ENCODE peak calls at places on chromosomes 1 and 21, in six cellular contexts. One of them, this sample, is unnamed.

GRCh38 chr1:36351222-36351977 is 28.0 kb upstream of the EVA1B start:
- DNase-seq in endothelial cell: no peak
- DNase-seq in lower leg skin: no peak
- DNase-seq in suprapubic skin: no peak
- DNase-seq in colonic mucosa: no peak
- DNase-seq in brain microvascular endothelial cell: peak; percentile 81
- DNase-seq in this sample: no peak

GRCh38 chr1:193519922-193520321 is 333.5 kb upstream of the B3GALT2 start:
- DNase-seq in endothelial cell: no peak
- DNase-seq in lower leg skin: no peak
- DNase-seq in suprapubic skin: no peak
- DNase-seq in colonic mucosa: no peak
- DNase-seq in brain microvascular endothelial cell: no peak
- DNase-seq in this sample: no peak

GRCh38 chr1:37274896-37275631 is 199.3 kb upstream of the ZC3H12A start:
- DNase-seq in endothelial cell: no peak
- DNase-seq in lower leg skin: no peak
- DNase-seq in suprapubic skin: no peak
- DNase-seq in colonic mucosa: no peak
- DNase-seq in brain microvascular endothelial cell: no peak
- DNase-seq in this sample: no peak

GRCh38 chr1:47804127-47804526 is 193.1 kb downstream of the TRABD2B start:
- DNase-seq in endothelial cell: no peak
- DNase-seq in lower leg skin: no peak
- DNase-seq in suprapubic skin: no peak
- DNase-seq in colonic mucosa: no peak
- DNase-seq in brain microvascular endothelial cell: no peak
- DNase-seq in this sample: no peak

GRCh38 chr1:27872059-27872801 is at the start of gene THEMIS2:
- DNase-seq in endothelial cell: peak; percentile 76
- DNase-seq in lower leg skin: no peak
- DNase-seq in suprapubic skin: no peak
- DNase-seq in colonic mucosa: peak; percentile 75
- DNase-seq in brain microvascular endothelial cell: peak; percentile 16
- DNase-seq in this sample: no peak

GRCh38 chr21:39082656-39083376 is 100.4 kb downstream of the PSMG1 start:
- DNase-seq in endothelial cell: no peak
- DNase-seq in lower leg skin: no peak
- DNase-seq in suprapubic skin: no peak
- DNase-seq in colonic mucosa: peak; percentile 53
- DNase-seq in brain microvascular endothelial cell: no peak
- DNase-seq in this sample: no peak

GRCh38 chr1:12196641-12197482 is 30.1 kb downstream of the TNFRSF1B start:
- DNase-seq in endothelial cell: no peak
- DNase-seq in lower leg skin: no peak
- DNase-seq in suprapubic skin: no peak
- DNase-seq in colonic mucosa: no peak
- DNase-seq in brain microvascular endothelial cell: no peak
- DNase-seq in this sample: no peak

GRCh38 chr1:109959974-109960744 is 24.4 kb upstream of the AHCYL1 start:
- DNase-seq in endothelial cell: no peak
- DNase-seq in lower leg skin: no peak
- DNase-seq in suprapubic skin: no peak
- DNase-seq in colonic mucosa: peak; percentile 23
- DNase-seq in brain microvascular endothelial cell: peak; percentile 71
- DNase-seq in this sample: no peak

GRCh38 chr1:96030312-96030711 is 691.3 kb upstream of the PTBP2 start:
- DNase-seq in endothelial cell: no peak
- DNase-seq in lower leg skin: no peak
- DNase-seq in suprapubic skin: no peak
- DNase-seq in colonic mucosa: no peak
- DNase-seq in brain microvascular endothelial cell: no peak
- DNase-seq in this sample: no peak

GRCh38 chr1:115840615-115841460 is at the start of gene NHLH2:
- DNase-seq in endothelial cell: no peak
- DNase-seq in lower leg skin: no peak
- DNase-seq in suprapubic skin: no peak
- DNase-seq in colonic mucosa: no peak
- DNase-seq in brain microvascular endothelial cell: no peak
- DNase-seq in this sample: no peak

GRCh38 chr1:16077430-16078245 is 4.2 kb upstream of the FAM131C start:
- DNase-seq in endothelial cell: no peak
- DNase-seq in lower leg skin: no peak
- DNase-seq in suprapubic skin: no peak
- DNase-seq in colonic mucosa: no peak
- DNase-seq in brain microvascular endothelial cell: no peak
- DNase-seq in this sample: no peak

GRCh38 chr1:8397511-8397910 is 79.6 kb downstream of the SLC45A1 start:
- DNase-seq in endothelial cell: no peak
- DNase-seq in lower leg skin: no peak
- DNase-seq in suprapubic skin: no peak
- DNase-seq in colonic mucosa: no peak
- DNase-seq in brain microvascular endothelial cell: peak; percentile 25
- DNase-seq in this sample: no peak

GRCh38 chr1:38424677-38425076 is 378.1 kb upstream of the POU3F1 start:
- DNase-seq in endothelial cell: no peak
- DNase-seq in lower leg skin: no peak
- DNase-seq in suprapubic skin: no peak
- DNase-seq in colonic mucosa: no peak
- DNase-seq in brain microvascular endothelial cell: no peak
- DNase-seq in this sample: no peak

GRCh38 chr21:29145837-29146453 is 15.5 kb downstream of the MAP3K7CL start:
- DNase-seq in endothelial cell: no peak
- DNase-seq in lower leg skin: peak; percentile 45
- DNase-seq in suprapubic skin: no peak
- DNase-seq in colonic mucosa: no peak
- DNase-seq in brain microvascular endothelial cell: no peak
- DNase-seq in this sample: no peak

GRCh38 chr1:103416681-103417318 is 108.7 kb upstream of the RNPC3 start:
- DNase-seq in endothelial cell: no peak
- DNase-seq in lower leg skin: no peak
- DNase-seq in suprapubic skin: no peak
- DNase-seq in colonic mucosa: no peak
- DNase-seq in brain microvascular endothelial cell: no peak
- DNase-seq in this sample: no peak

GRCh38 chr1:173870252-173871075 is 2.3 kb downstream of the ZBTB37 start:
- DNase-seq in endothelial cell: no peak
- DNase-seq in lower leg skin: no peak
- DNase-seq in suprapubic skin: no peak
- DNase-seq in colonic mucosa: peak; percentile 40
- DNase-seq in brain microvascular endothelial cell: no peak
- DNase-seq in this sample: no peak

GRCh38 chr1:234322979-234323378 is 50.3 kb upstream of the COA6 start:
- DNase-seq in endothelial cell: peak; percentile 79
- DNase-seq in lower leg skin: no peak
- DNase-seq in suprapubic skin: no peak
- DNase-seq in colonic mucosa: peak; percentile 32
- DNase-seq in brain microvascular endothelial cell: no peak
- DNase-seq in this sample: no peak

GRCh38 chr21:46154155-46154954 is 1.0 kb downstream of the FTCD start:
- DNase-seq in endothelial cell: no peak
- DNase-seq in lower leg skin: no peak
- DNase-seq in suprapubic skin: peak; percentile 69
- DNase-seq in colonic mucosa: no peak
- DNase-seq in brain microvascular endothelial cell: no peak
- DNase-seq in this sample: peak; percentile 81

GRCh38 chr21:39057121-39057520 is 126.1 kb downstream of the PSMG1 start:
- DNase-seq in endothelial cell: no peak
- DNase-seq in lower leg skin: no peak
- DNase-seq in suprapubic skin: no peak
- DNase-seq in colonic mucosa: no peak
- DNase-seq in brain microvascular endothelial cell: no peak
- DNase-seq in this sample: no peak

GRCh38 chr1:223175032-223175431 is 32.0 kb upstream of the TLR5 start:
- DNase-seq in endothelial cell: peak; percentile 12
- DNase-seq in lower leg skin: no peak
- DNase-seq in suprapubic skin: no peak
- DNase-seq in colonic mucosa: no peak
- DNase-seq in brain microvascular endothelial cell: no peak
- DNase-seq in this sample: no peak
- TF ChIP-seq CTCF in endothelial cell: no peak
- TF ChIP-seq CTCF in lower leg skin: no peak
- TF ChIP-seq CTCF in suprapubic skin: no peak
- TF ChIP-seq CTCF in colonic mucosa: no peak
- TF ChIP-seq CTCF in brain microvascular endothelial cell: peak; percentile 52
- TF ChIP-seq CTCF in this sample: no peak

GRCh38 chr1:232509570-232509969 is 120.4 kb downstream of the SIPA1L2 start:
- DNase-seq in endothelial cell: no peak
- DNase-seq in lower leg skin: no peak
- DNase-seq in suprapubic skin: no peak
- DNase-seq in colonic mucosa: no peak
- DNase-seq in brain microvascular endothelial cell: no peak
- DNase-seq in this sample: no peak

GRCh38 chr1:232510367-232511110 is 119.4 kb downstream of the SIPA1L2 start:
- DNase-seq in endothelial cell: no peak
- DNase-seq in lower leg skin: no peak
- DNase-seq in suprapubic skin: no peak
- DNase-seq in colonic mucosa: no peak
- DNase-seq in brain microvascular endothelial cell: no peak
- DNase-seq in this sample: no peak

GRCh38 chr1:232511172-232511571 is 118.8 kb downstream of the SIPA1L2 start:
- DNase-seq in endothelial cell: no peak
- DNase-seq in lower leg skin: no peak
- DNase-seq in suprapubic skin: no peak
- DNase-seq in colonic mucosa: no peak
- DNase-seq in brain microvascular endothelial cell: no peak
- DNase-seq in this sample: no peak

GRCh38 chr1:232507571-232507970 is 122.4 kb downstream of the SIPA1L2 start:
- DNase-seq in endothelial cell: no peak
- DNase-seq in lower leg skin: no peak
- DNase-seq in suprapubic skin: no peak
- DNase-seq in colonic mucosa: no peak
- DNase-seq in brain microvascular endothelial cell: no peak
- DNase-seq in this sample: no peak

DNA sequence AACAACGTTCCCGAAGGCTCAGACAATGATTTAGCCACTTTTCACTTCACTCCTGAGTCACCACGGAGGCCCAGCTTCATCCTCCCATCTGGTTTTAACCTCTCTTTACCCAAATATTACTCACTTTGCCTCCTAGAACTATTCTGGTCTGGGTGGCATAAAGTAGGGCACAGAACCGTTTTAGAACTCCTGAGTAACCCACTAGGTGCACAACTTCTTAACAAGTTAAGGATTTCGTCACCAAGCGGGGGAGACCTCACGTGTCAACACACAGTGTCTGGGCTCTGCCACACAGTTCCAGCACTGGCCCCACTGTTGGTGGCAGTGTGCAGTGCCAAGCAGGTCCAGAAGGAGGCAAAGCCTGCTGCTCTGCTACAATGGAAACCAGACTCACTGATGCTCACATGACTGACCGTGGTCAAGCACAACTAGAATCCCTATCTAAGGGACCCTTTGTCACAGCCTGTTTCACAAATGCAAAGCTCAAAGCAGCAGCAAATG is 121.7 kb downstream of the SIPA1L2 start:
- DNase-seq in endothelial cell: no peak
- DNase-seq in lower leg skin: no peak
- DNase-seq in suprapubic skin: no peak
- DNase-seq in colonic mucosa: no peak
- DNase-seq in brain microvascular endothelial cell: no peak
- DNase-seq in this sample: no peak
- TF ChIP-seq CTCF in endothelial cell: no peak
- TF ChIP-seq CTCF in lower leg skin: no peak
- TF ChIP-seq CTCF in suprapubic skin: no peak
- TF ChIP-seq CTCF in colonic mucosa: no peak
- TF ChIP-seq CTCF in brain microvascular endothelial cell: peak; percentile 41
- TF ChIP-seq CTCF in this sample: no peak

GRCh38 chr1:117336087-117336817 is 31.0 kb upstream of the MAN1A2 start:
- DNase-seq in endothelial cell: no peak
- DNase-seq in lower leg skin: no peak
- DNase-seq in suprapubic skin: no peak
- DNase-seq in colonic mucosa: no peak
- DNase-seq in brain microvascular endothelial cell: no peak
- DNase-seq in this sample: no peak

GRCh38 chr1:117335376-117336086 is 31.7 kb upstream of the MAN1A2 start:
- DNase-seq in endothelial cell: no peak
- DNase-seq in lower leg skin: no peak
- DNase-seq in suprapubic skin: no peak
- DNase-seq in colonic mucosa: no peak
- DNase-seq in brain microvascular endothelial cell: no peak
- DNase-seq in this sample: no peak

GRCh38 chr1:117342397-117342796 is 24.9 kb upstream of the MAN1A2 start:
- DNase-seq in endothelial cell: no peak
- DNase-seq in lower leg skin: no peak
- DNase-seq in suprapubic skin: no peak
- DNase-seq in colonic mucosa: no peak
- DNase-seq in brain microvascular endothelial cell: no peak
- DNase-seq in this sample: no peak

GRCh38 chr1:117341123-117341522 is 26.1 kb upstream of the MAN1A2 start:
- DNase-seq in endothelial cell: no peak
- DNase-seq in lower leg skin: no peak
- DNase-seq in suprapubic skin: no peak
- DNase-seq in colonic mucosa: no peak
- DNase-seq in brain microvascular endothelial cell: no peak
- DNase-seq in this sample: no peak

DNA sequence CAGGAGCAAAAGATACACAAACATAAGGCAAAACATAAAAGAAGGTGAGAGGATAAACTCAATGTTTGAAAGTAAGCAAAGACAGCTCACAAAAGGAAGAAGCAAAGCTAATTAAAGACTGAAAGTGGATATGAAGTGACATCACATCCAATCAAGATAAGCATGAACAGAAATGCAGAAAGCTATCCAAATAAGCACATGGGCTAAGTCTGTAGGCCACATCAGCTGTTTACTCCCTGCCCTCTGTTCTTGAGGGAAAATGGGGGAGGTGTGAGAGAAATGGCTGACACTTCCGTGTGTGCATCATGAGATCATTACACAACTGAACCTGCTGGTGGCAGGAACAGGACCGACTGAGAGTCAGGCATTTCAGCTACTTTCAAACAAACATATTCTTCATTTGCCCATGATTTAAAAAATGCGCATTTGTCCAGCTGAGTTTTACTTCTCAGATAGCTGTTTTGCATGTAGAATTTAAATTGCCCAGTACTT is 27.3 kb upstream of the MAN1A2 start:
- DNase-seq in endothelial cell: no peak
- DNase-seq in lower leg skin: no peak
- DNase-seq in suprapubic skin: no peak
- DNase-seq in colonic mucosa: peak; percentile 57
- DNase-seq in brain microvascular endothelial cell: peak; percentile 14
- DNase-seq in this sample: no peak
- TF ChIP-seq CTCF in endothelial cell: no peak
- TF ChIP-seq CTCF in lower leg skin: no peak
- TF ChIP-seq CTCF in suprapubic skin: no peak
- TF ChIP-seq CTCF in colonic mucosa: no peak
- TF ChIP-seq CTCF in brain microvascular endothelial cell: no peak
- TF ChIP-seq CTCF in this sample: no peak

GRCh38 chr1:229781453-229781852 is 155.4 kb downstream of the URB2 start:
- DNase-seq in endothelial cell: no peak
- DNase-seq in lower leg skin: peak; percentile 15
- DNase-seq in suprapubic skin: no peak
- DNase-seq in colonic mucosa: peak; percentile 33
- DNase-seq in brain microvascular endothelial cell: no peak
- DNase-seq in this sample: no peak
- TF ChIP-seq CTCF in endothelial cell: no peak
- TF ChIP-seq CTCF in lower leg skin: no peak
- TF ChIP-seq CTCF in suprapubic skin: no peak
- TF ChIP-seq CTCF in colonic mucosa: peak; percentile 32
- TF ChIP-seq CTCF in brain microvascular endothelial cell: no peak
- TF ChIP-seq CTCF in this sample: no peak